ENCODE peak calls at places on chromosomes 6 and 20, in eight cellular contexts. One of them, this sample, is unnamed.
A peak's percentile ranks its signal among the peaks of the same experiment; 100 is the strongest.

GRCh38 chr20:46937827-46938226 is 43.2 kb downstream of the EYA2 start:
- DNase-seq in endothelial cell: no peak
- DNase-seq in AG04449: no peak
- DNase-seq in sigmoid colon: no peak
- DNase-seq in IMR-90: no peak
- DNase-seq in AG09319: no peak
- DNase-seq in progenitor cell of endocrine pancreas: no peak
- DNase-seq in RWPE1: no peak
- DNase-seq in this sample: no peak

GRCh38 chr6:124339610-124340339 is 536.1 kb downstream of the NKAIN2 start:
- DNase-seq in endothelial cell: no peak
- DNase-seq in AG04449: no peak
- DNase-seq in sigmoid colon: no peak
- DNase-seq in IMR-90: no peak
- DNase-seq in AG09319: no peak
- DNase-seq in progenitor cell of endocrine pancreas: no peak
- DNase-seq in RWPE1: no peak
- DNase-seq in this sample: no peak

GRCh38 chr6:170110201-170111140 is 180.4 kb downstream of the DLL1 start:
- DNase-seq in endothelial cell: no peak
- DNase-seq in AG04449: no peak
- DNase-seq in sigmoid colon: peak; percentile 55
- DNase-seq in IMR-90: no peak
- DNase-seq in AG09319: no peak
- DNase-seq in progenitor cell of endocrine pancreas: no peak
- DNase-seq in RWPE1: no peak
- DNase-seq in this sample: no peak

GRCh38 chr6:106103728-106104109 is 17.6 kb downstream of the PRDM1 start:
- DNase-seq in endothelial cell: no peak
- DNase-seq in AG04449: no peak
- DNase-seq in sigmoid colon: no peak
- DNase-seq in IMR-90: no peak
- DNase-seq in AG09319: no peak
- DNase-seq in progenitor cell of endocrine pancreas: no peak
- DNase-seq in RWPE1: no peak
- DNase-seq in this sample: no peak

GRCh38 chr20:11511816-11512215 is 405.9 kb upstream of the BTBD3 start:
- DNase-seq in endothelial cell: no peak
- DNase-seq in AG04449: no peak
- DNase-seq in sigmoid colon: no peak
- DNase-seq in IMR-90: no peak
- DNase-seq in AG09319: no peak
- DNase-seq in progenitor cell of endocrine pancreas: no peak
- DNase-seq in RWPE1: no peak
- DNase-seq in this sample: no peak

GRCh38 chr6:50821431-50822077 is 2.9 kb downstream of the TFAP2B start:
- DNase-seq in endothelial cell: no peak
- DNase-seq in AG04449: no peak
- DNase-seq in sigmoid colon: no peak
- DNase-seq in IMR-90: no peak
- DNase-seq in AG09319: no peak
- DNase-seq in progenitor cell of endocrine pancreas: no peak
- DNase-seq in RWPE1: no peak
- DNase-seq in this sample: no peak

GRCh38 chr20:57283867-57284266 is 17.4 kb upstream of the BMP7 start:
- DNase-seq in endothelial cell: no peak
- DNase-seq in AG04449: no peak
- DNase-seq in sigmoid colon: no peak
- DNase-seq in IMR-90: no peak
- DNase-seq in AG09319: no peak
- DNase-seq in progenitor cell of endocrine pancreas: no peak
- DNase-seq in RWPE1: no peak
- DNase-seq in this sample: no peak

GRCh38 chr20:483791-484644 is 21.7 kb upstream of the TBC1D20 start:
- DNase-seq in endothelial cell: no peak
- DNase-seq in AG04449: no peak
- DNase-seq in sigmoid colon: no peak
- DNase-seq in IMR-90: no peak
- DNase-seq in AG09319: no peak
- DNase-seq in progenitor cell of endocrine pancreas: no peak
- DNase-seq in RWPE1: no peak
- DNase-seq in this sample: no peak

GRCh38 chr6:15654250-15654649 is 8.6 kb downstream of the DTNBP1 start:
- DNase-seq in endothelial cell: no peak
- DNase-seq in AG04449: no peak
- DNase-seq in sigmoid colon: no peak
- DNase-seq in IMR-90: peak; percentile 4
- DNase-seq in AG09319: no peak
- DNase-seq in progenitor cell of endocrine pancreas: no peak
- DNase-seq in RWPE1: no peak
- DNase-seq in this sample: no peak

GRCh38 chr6:108677357-108677756 is 116.6 kb downstream of the FOXO3 start:
- DNase-seq in endothelial cell: no peak
- DNase-seq in AG04449: no peak
- DNase-seq in sigmoid colon: no peak
- DNase-seq in IMR-90: peak; percentile 20
- DNase-seq in AG09319: no peak
- DNase-seq in progenitor cell of endocrine pancreas: no peak
- DNase-seq in RWPE1: no peak
- DNase-seq in this sample: no peak

GRCh38 chr20:41632896-41633295 is 14.7 kb upstream of the CHD6 start:
- DNase-seq in endothelial cell: no peak
- DNase-seq in AG04449: no peak
- DNase-seq in sigmoid colon: no peak
- DNase-seq in IMR-90: peak; percentile 52
- DNase-seq in AG09319: no peak
- DNase-seq in progenitor cell of endocrine pancreas: no peak
- DNase-seq in RWPE1: no peak
- DNase-seq in this sample: peak; percentile 75

GRCh38 chr20:35828434-35828833 is 56.6 kb downstream of the PHF20 start:
- DNase-seq in endothelial cell: no peak
- DNase-seq in AG04449: no peak
- DNase-seq in sigmoid colon: no peak
- DNase-seq in IMR-90: no peak
- DNase-seq in AG09319: no peak
- DNase-seq in progenitor cell of endocrine pancreas: no peak
- DNase-seq in RWPE1: no peak
- DNase-seq in this sample: no peak

GRCh38 chr6:90369651-90370050 is 73.0 kb upstream of the BACH2 start:
- DNase-seq in endothelial cell: no peak
- DNase-seq in AG04449: no peak
- DNase-seq in sigmoid colon: no peak
- DNase-seq in IMR-90: no peak
- DNase-seq in AG09319: no peak
- DNase-seq in progenitor cell of endocrine pancreas: no peak
- DNase-seq in RWPE1: no peak
- DNase-seq in this sample: no peak

GRCh38 chr6:90370493-90370959 is 73.9 kb upstream of the BACH2 start:
- DNase-seq in endothelial cell: no peak
- DNase-seq in AG04449: no peak
- DNase-seq in sigmoid colon: no peak
- DNase-seq in IMR-90: peak; percentile 34
- DNase-seq in AG09319: no peak
- DNase-seq in progenitor cell of endocrine pancreas: no peak
- DNase-seq in RWPE1: no peak
- DNase-seq in this sample: peak; percentile 7

GRCh38 chr6:90368001-90368400 is 71.4 kb upstream of the BACH2 start:
- DNase-seq in endothelial cell: no peak
- DNase-seq in AG04449: no peak
- DNase-seq in sigmoid colon: no peak
- DNase-seq in IMR-90: no peak
- DNase-seq in AG09319: no peak
- DNase-seq in progenitor cell of endocrine pancreas: no peak
- DNase-seq in RWPE1: no peak
- DNase-seq in this sample: no peak

GRCh38 chr6:90368601-90369000 is 72.0 kb upstream of the BACH2 start:
- DNase-seq in endothelial cell: no peak
- DNase-seq in AG04449: no peak
- DNase-seq in sigmoid colon: no peak
- DNase-seq in IMR-90: peak; percentile 79
- DNase-seq in AG09319: no peak
- DNase-seq in progenitor cell of endocrine pancreas: no peak
- DNase-seq in RWPE1: no peak
- DNase-seq in this sample: peak; percentile 21

DNA sequence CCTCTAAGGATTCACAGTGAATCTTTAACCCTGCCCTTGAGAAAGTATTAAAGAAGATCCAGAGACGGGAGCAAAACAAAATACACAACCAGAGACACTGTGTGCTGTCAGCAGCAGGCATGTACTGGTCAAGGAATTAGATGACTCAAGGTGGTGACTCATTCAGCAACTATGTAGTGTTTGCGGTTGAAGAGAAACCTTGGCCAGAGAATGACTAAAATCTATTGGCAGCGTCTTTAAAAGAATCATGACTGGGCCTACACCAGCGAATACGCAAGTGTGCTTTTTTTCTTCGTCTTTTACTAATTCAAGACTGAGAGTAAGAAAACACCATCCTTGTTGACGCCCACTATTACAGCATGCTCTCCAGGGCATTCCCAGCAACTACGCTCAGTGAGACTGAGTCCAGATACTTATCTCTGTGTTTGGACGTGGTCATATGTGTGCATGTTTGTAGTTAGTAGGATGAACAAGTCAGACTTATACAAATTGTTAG is 72.4 kb upstream of the BACH2 start:
- DNase-seq in endothelial cell: no peak
- DNase-seq in AG04449: peak; percentile 100
- DNase-seq in sigmoid colon: peak; percentile 88
- DNase-seq in IMR-90: peak; percentile 100
- DNase-seq in AG09319: peak; percentile 98
- DNase-seq in progenitor cell of endocrine pancreas: no peak
- DNase-seq in RWPE1: peak; percentile 92
- DNase-seq in this sample: peak; percentile 100
- TF ChIP-seq CTCF in endothelial cell: no peak
- TF ChIP-seq CTCF in AG04449: no peak
- TF ChIP-seq CTCF in sigmoid colon: no peak
- TF ChIP-seq CTCF in IMR-90: no peak
- TF ChIP-seq CTCF in AG09319: no peak
- TF ChIP-seq CTCF in progenitor cell of endocrine pancreas: no peak
- TF ChIP-seq CTCF in RWPE1: no peak
- TF ChIP-seq CTCF in this sample: no peak

GRCh38 chr6:152301806-152302568 is 335.2 kb downstream of the SYNE1 start:
- DNase-seq in endothelial cell: peak; percentile 89
- DNase-seq in AG04449: no peak
- DNase-seq in sigmoid colon: peak; percentile 92
- DNase-seq in IMR-90: peak; percentile 90
- DNase-seq in AG09319: peak; percentile 57
- DNase-seq in progenitor cell of endocrine pancreas: peak; percentile 72
- DNase-seq in RWPE1: peak; percentile 83
- DNase-seq in this sample: peak; percentile 85
- TF ChIP-seq CTCF in endothelial cell: peak; percentile 62
- TF ChIP-seq CTCF in AG04449: peak; percentile 73
- TF ChIP-seq CTCF in sigmoid colon: peak; percentile 61
- TF ChIP-seq CTCF in IMR-90: peak; percentile 49
- TF ChIP-seq CTCF in AG09319: peak; percentile 57
- TF ChIP-seq CTCF in progenitor cell of endocrine pancreas: peak; percentile 66
- TF ChIP-seq CTCF in RWPE1: peak; percentile 70
- TF ChIP-seq CTCF in this sample: peak; percentile 78

GRCh38 chr6:134063121-134063965 is 10.9 kb upstream of the SLC2A12 start:
- DNase-seq in endothelial cell: no peak
- DNase-seq in AG04449: no peak
- DNase-seq in sigmoid colon: no peak
- DNase-seq in IMR-90: peak; percentile 32
- DNase-seq in AG09319: no peak
- DNase-seq in progenitor cell of endocrine pancreas: no peak
- DNase-seq in RWPE1: no peak
- DNase-seq in this sample: no peak

GRCh38 chr6:134064461-134064860 is 12.0 kb upstream of the SLC2A12 start:
- DNase-seq in endothelial cell: no peak
- DNase-seq in AG04449: no peak
- DNase-seq in sigmoid colon: no peak
- DNase-seq in IMR-90: no peak
- DNase-seq in AG09319: no peak
- DNase-seq in progenitor cell of endocrine pancreas: no peak
- DNase-seq in RWPE1: no peak
- DNase-seq in this sample: no peak

GRCh38 chr6:134061440-134061839 is 9.0 kb upstream of the SLC2A12 start:
- DNase-seq in endothelial cell: no peak
- DNase-seq in AG04449: no peak
- DNase-seq in sigmoid colon: no peak
- DNase-seq in IMR-90: no peak
- DNase-seq in AG09319: no peak
- DNase-seq in progenitor cell of endocrine pancreas: no peak
- DNase-seq in RWPE1: no peak
- DNase-seq in this sample: no peak

GRCh38 chr6:134063966-134064445 is 11.6 kb upstream of the SLC2A12 start:
- DNase-seq in endothelial cell: peak; percentile 66
- DNase-seq in AG04449: peak; percentile 47
- DNase-seq in sigmoid colon: peak; percentile 79
- DNase-seq in IMR-90: peak; percentile 85
- DNase-seq in AG09319: peak; percentile 66
- DNase-seq in progenitor cell of endocrine pancreas: peak; percentile 28
- DNase-seq in RWPE1: peak; percentile 70
- DNase-seq in this sample: peak; percentile 71

GRCh38 chr6:134065706-134066105 is 13.3 kb upstream of the SLC2A12 start:
- DNase-seq in endothelial cell: peak; percentile 23
- DNase-seq in AG04449: no peak
- DNase-seq in sigmoid colon: no peak
- DNase-seq in IMR-90: peak; percentile 32
- DNase-seq in AG09319: no peak
- DNase-seq in progenitor cell of endocrine pancreas: no peak
- DNase-seq in RWPE1: no peak
- DNase-seq in this sample: peak; percentile 12
- TF ChIP-seq CTCF in endothelial cell: peak; percentile 52
- TF ChIP-seq CTCF in AG04449: peak; percentile 2
- TF ChIP-seq CTCF in sigmoid colon: no peak
- TF ChIP-seq CTCF in IMR-90: peak; percentile 42
- TF ChIP-seq CTCF in AG09319: peak; percentile 36
- TF ChIP-seq CTCF in progenitor cell of endocrine pancreas: peak; percentile 42
- TF ChIP-seq CTCF in RWPE1: no peak
- TF ChIP-seq CTCF in this sample: peak; percentile 73

GRCh38 chr6:22830463-22830862 is 261.1 kb downstream of the HDGFL1 start:
- DNase-seq in endothelial cell: no peak
- DNase-seq in AG04449: no peak
- DNase-seq in sigmoid colon: no peak
- DNase-seq in IMR-90: no peak
- DNase-seq in AG09319: no peak
- DNase-seq in progenitor cell of endocrine pancreas: no peak
- DNase-seq in RWPE1: no peak
- DNase-seq in this sample: no peak

GRCh38 chr6:22829070-22829469 is 259.7 kb downstream of the HDGFL1 start:
- DNase-seq in endothelial cell: no peak
- DNase-seq in AG04449: no peak
- DNase-seq in sigmoid colon: no peak
- DNase-seq in IMR-90: no peak
- DNase-seq in AG09319: no peak
- DNase-seq in progenitor cell of endocrine pancreas: no peak
- DNase-seq in RWPE1: peak; percentile 11
- DNase-seq in this sample: no peak

GRCh38 chr6:22827760-22828159 is 258.4 kb downstream of the HDGFL1 start:
- DNase-seq in endothelial cell: no peak
- DNase-seq in AG04449: no peak
- DNase-seq in sigmoid colon: no peak
- DNase-seq in IMR-90: peak; percentile 28
- DNase-seq in AG09319: no peak
- DNase-seq in progenitor cell of endocrine pancreas: no peak
- DNase-seq in RWPE1: no peak
- DNase-seq in this sample: peak; percentile 3

GRCh38 chr6:22826961-22827360 is 257.6 kb downstream of the HDGFL1 start:
- DNase-seq in endothelial cell: no peak
- DNase-seq in AG04449: no peak
- DNase-seq in sigmoid colon: no peak
- DNase-seq in IMR-90: peak; percentile 52
- DNase-seq in AG09319: no peak
- DNase-seq in progenitor cell of endocrine pancreas: no peak
- DNase-seq in RWPE1: no peak
- DNase-seq in this sample: no peak

GRCh38 chr6:22828179-22829062 is 259.1 kb downstream of the HDGFL1 start:
- DNase-seq in endothelial cell: peak; percentile 56
- DNase-seq in AG04449: peak; percentile 95
- DNase-seq in sigmoid colon: no peak
- DNase-seq in IMR-90: peak; percentile 97
- DNase-seq in AG09319: peak; percentile 49
- DNase-seq in progenitor cell of endocrine pancreas: peak; percentile 22
- DNase-seq in RWPE1: peak; percentile 88
- DNase-seq in this sample: peak; percentile 86
- TF ChIP-seq CTCF in endothelial cell: peak; percentile 75
- TF ChIP-seq CTCF in AG04449: peak; percentile 54
- TF ChIP-seq CTCF in sigmoid colon: peak; percentile 39
- TF ChIP-seq CTCF in IMR-90: peak; percentile 64
- TF ChIP-seq CTCF in AG09319: peak; percentile 57
- TF ChIP-seq CTCF in progenitor cell of endocrine pancreas: peak; percentile 83
- TF ChIP-seq CTCF in RWPE1: peak; percentile 75
- TF ChIP-seq CTCF in this sample: peak; percentile 72